ENCODE peak calls at places on chromosomes 1 and 21, in seven cellular contexts. V is ovary; J is CD8-positive, alpha-beta T cell; H is uterus; T is astrocyte of the spinal cord; X is cardiac muscle cell; U is colonic mucosa. K is an unnamed sample.

GRCh38 chr1:85494957-85495266 is 30.0 kb upstream of the DDAH1 start:
- DNase-seq in J (no peak), T (peak), H (peak), U (no peak), X (peak), V (no peak), K (peak)

GRCh38 chr1:151547119-151547899 is 7.2 kb downstream of the TUFT1 start:
- DNase-seq in H (peak), J (no peak), U (peak), V (no peak), T (peak), X (peak), K (peak)

GRCh38 chr1:32454726-32455125 is 10.1 kb upstream of the ZBTB8B start:
- DNase-seq in J (no peak), X (peak), T (no peak), H (no peak), V (no peak), U (no peak), K (no peak)

GRCh38 chr1:32299327-32299726 is 7.4 kb downstream of the HDAC1 start:
- DNase-seq in U (no peak), J (no peak), X (no peak), H (no peak), V (no peak), T (no peak), K (no peak)

GRCh38 chr1:76023669-76024407 is 50.7 kb upstream of the ST6GALNAC3 start:
- DNase-seq in J (no peak), X (peak), H (no peak), V (no peak), U (no peak), T (peak), K (no peak)

GRCh38 chr1:228043281-228043845 is 36.6 kb downstream of the WNT3A start:
- DNase-seq in U (no peak), V (peak), H (no peak), J (no peak), T (no peak), X (no peak), K (no peak)

GRCh38 chr1:231626951-231627614 is 493 bp downstream of the DISC1 start:
- DNase-seq in U (peak), V (no peak), H (peak), X (peak), T (peak), J (peak), K (peak)

GRCh38 chr1:7515896-7516295 is 255.2 kb upstream of the VAMP3 start:
- DNase-seq in X (no peak), H (no peak), U (no peak), T (no peak), J (no peak), V (no peak), K (no peak)

GRCh38 chr1:205979301-205979700 is 23.9 kb downstream of the RAB7B start:
- DNase-seq in V (no peak), J (no peak), X (no peak), U (no peak), T (no peak), H (no peak), K (no peak)

GRCh38 chr21:16976132-16976666 is 536.6 kb upstream of the CXADR start:
- DNase-seq in T (peak), J (no peak), U (no peak), H (no peak), V (no peak), X (no peak), K (no peak)

GRCh38 chr1:201383647-201384405 is 6.3 kb upstream of the TNNT2 start:
- DNase-seq in J (no peak), V (no peak), U (no peak), H (no peak), X (peak), T (peak), K (peak)

GRCh38 chr1:108742268-108742667 is 4.2 kb upstream of the STXBP3 start:
- DNase-seq in T (no peak), U (no peak), X (no peak), V (no peak), H (no peak), J (no peak), K (peak)

GRCh38 chr1:202034683-202035462 is 24.5 kb downstream of the ELF3 start:
- DNase-seq in H (peak), J (no peak), T (peak), V (no peak), U (peak), X (peak), K (peak)

GRCh38 chr1:93595266-93595665 is 86.4 kb downstream of the BCAR3 start:
- DNase-seq in X (peak), U (no peak), J (no peak), H (no peak), V (no peak), T (peak), K (peak)

GRCh38 chr1:244065063-244065788 is 14.1 kb downstream of the ZBTB18 start:
- DNase-seq in X (no peak), T (no peak), U (peak), J (no peak), V (no peak), H (no peak), K (no peak)

GRCh38 chr1:21804536-21804935 is 7.5 kb upstream of the LDLRAD2 start:
- DNase-seq in V (no peak), T (no peak), H (no peak), X (no peak), U (no peak), J (no peak), K (no peak)

GRCh38 chr1:217311766-217312165 is 319.1 kb downstream of the GPATCH2 start:
- DNase-seq in J (no peak), X (peak), V (no peak), U (no peak), H (no peak), T (no peak), K (peak)

GRCh38 chr1:193634470-193634869 is 448.1 kb upstream of the B3GALT2 start:
- DNase-seq in V (no peak), H (no peak), X (peak), J (no peak), U (no peak), T (no peak), K (no peak)

GRCh38 chr1:171226757-171227370 is 21.4 kb upstream of the FMO1 start:
- DNase-seq in X (peak), J (no peak), V (peak), U (peak), T (peak), H (peak), K (peak)

GRCh38 chr1:26049531-26050254 is 3.8 kb upstream of the SLC30A2 start:
- DNase-seq in V (no peak), J (no peak), H (no peak), U (peak), T (no peak), X (no peak), K (peak)

GRCh38 chr1:67749844-67750689 is 65.1 kb downstream of the GADD45A start:
- DNase-seq in T (peak), J (no peak), H (peak), U (no peak), V (no peak), X (peak), K (peak)

GRCh38 chr1:7591565-7591964 is 179.5 kb upstream of the VAMP3 start:
- DNase-seq in V (no peak), X (no peak), U (no peak), J (no peak), T (no peak), H (no peak), K (no peak)

GRCh38 chr1:226711976-226712778 is 26.9 kb downstream of the ITPKB start:
- DNase-seq in U (no peak), T (no peak), J (peak), H (no peak), X (no peak), V (no peak), K (no peak)

GRCh38 chr1:84571150-84571535 is 3.1 kb downstream of the CTBS start:
- DNase-seq in T (peak), J (no peak), V (no peak), X (peak), U (no peak), H (no peak), K (no peak)

GRCh38 chr1:21534674-21535378 is 25.6 kb downstream of the ALPL start:
- DNase-seq in T (peak), V (no peak), U (peak), X (peak), H (no peak), J (no peak), K (peak)

GRCh38 chr1:228041316-228041715 is 34.5 kb downstream of the WNT3A start:
- DNase-seq in V (peak), X (no peak), T (no peak), J (no peak), U (no peak), H (no peak), K (no peak)

GRCh38 chr1:41622859-41623732 is 138.6 kb upstream of the EDN2 start:
- DNase-seq in V (no peak), J (no peak), H (no peak), X (peak), T (no peak), U (no peak), K (no peak)

GRCh38 chr1:85200870-85201339 is at the start of gene SYDE2:
- DNase-seq in H (peak), J (peak), V (peak), T (peak), U (peak), X (peak), K (peak)

GRCh38 chr1:87034351-87034750 is 119.9 kb downstream of the HS2ST1 start:
- DNase-seq in J (no peak), V (no peak), U (no peak), X (no peak), T (no peak), H (no peak), K (no peak)

GRCh38 chr1:77834771-77835334 is 53.6 kb upstream of the NEXN start:
- DNase-seq in V (no peak), U (peak), J (no peak), T (peak), X (peak), H (peak), K (peak)

GRCh38 chr21:41894922-41895557 is 15.9 kb upstream of the PRDM15 start:
- DNase-seq in H (no peak), V (no peak), X (peak), U (no peak), T (peak), J (no peak), K (peak)

GRCh38 chr1:212162635-212163034 is 122.6 kb upstream of the PPP2R5A start:
- DNase-seq in U (no peak), H (peak), J (peak), V (peak), T (peak), X (peak), K (peak)

GRCh38 chr1:222654849-222655248 is 37.0 kb downstream of the MIA3 start:
- DNase-seq in H (no peak), U (peak), V (no peak), J (peak), X (peak), T (peak), K (peak)

GRCh38 chr1:201142854-201143725 is 11.2 kb downstream of the TMEM9 start:
- DNase-seq in H (no peak), T (no peak), J (no peak), U (no peak), X (no peak), V (no peak), K (peak)

GRCh38 chr1:233834609-233835008 is 69.9 kb upstream of the SLC35F3 start:
- DNase-seq in H (no peak), J (no peak), T (no peak), U (no peak), V (no peak), X (no peak), K (no peak)

GRCh38 chr1:116226017-116226416 is 114.8 kb downstream of the MAB21L3 start:
- DNase-seq in T (no peak), U (no peak), X (no peak), J (no peak), V (no peak), H (no peak), K (no peak)

GRCh38 chr1:92839442-92839841 is 7.6 kb downstream of the RPL5 start:
- DNase-seq in U (no peak), V (no peak), X (no peak), J (no peak), H (no peak), T (no peak), K (no peak)

GRCh38 chr1:215282557-215282956 is 200.0 kb downstream of the KCNK2 start:
- DNase-seq in J (no peak), X (no peak), T (peak), V (no peak), U (no peak), H (no peak), K (no peak)

GRCh38 chr21:37072239-37072987 is 458 bp downstream of the PIGP start:
- DNase-seq in V (no peak), X (no peak), J (peak), T (peak), H (no peak), U (peak), K (peak)

GRCh38 chr1:30684881-30685795 is 38.2 kb downstream of the MATN1 start:
- DNase-seq in X (no peak), J (peak), V (no peak), U (peak), T (no peak), H (peak), K (no peak)
- TF ChIP-seq CTCF in X (no peak), J (no peak), V (no peak), U (peak), T (no peak), H (no peak), K (no peak)

DNA sequence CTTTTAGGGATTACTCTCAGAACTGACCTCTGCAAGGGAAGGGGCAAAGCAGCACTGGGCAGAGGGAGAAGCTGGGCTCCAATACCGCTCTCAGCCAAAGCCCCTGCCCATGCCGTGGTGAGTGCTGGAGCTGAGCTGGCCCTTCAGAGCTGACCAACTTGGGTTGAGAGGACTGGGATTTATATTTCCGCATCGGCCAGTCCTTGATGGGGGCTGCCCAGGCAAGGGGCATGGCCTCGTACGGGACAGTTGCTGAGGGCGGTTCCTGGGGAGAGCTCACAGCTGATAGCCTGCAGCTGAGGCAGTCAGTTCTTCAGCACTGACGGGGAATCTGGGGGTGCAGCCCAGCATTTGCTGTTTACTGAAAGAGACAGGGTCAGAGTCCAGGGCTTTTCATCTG is 8.0 kb downstream of the HUNK start:
- DNase-seq in U (no peak), T (no peak), V (no peak), H (no peak), X (no peak), J (no peak), K (no peak)
- H3K4me3 ChIP-seq in U (no peak), T (no peak), V (no peak), H (no peak), X (no peak), J (no peak), K (no peak)

GRCh38 chr1:57079454-57080157 is 113.8 kb upstream of the C8B start:
- DNase-seq in H (no peak), J (no peak), V (no peak), X (no peak), U (no peak), T (no peak), K (no peak)
- TF ChIP-seq CTCF in H (no peak), J (no peak), V (no peak), X (peak), U (no peak), T (peak), K (no peak)

GRCh38 chr1:20367626-20368025 is 77.0 kb downstream of the VWA5B1 start:
- DNase-seq in X (no peak), H (no peak), T (no peak), J (no peak), U (no peak), V (no peak), K (no peak)
- H3K4me3 ChIP-seq in X (no peak), H (no peak), T (no peak), J (no peak), U (no peak), V (no peak), K (no peak)

GRCh38 chr1:190373705-190374336 is 103.8 kb downstream of the BRINP3 start:
- DNase-seq in X (peak), T (peak), V (no peak), H (no peak), U (no peak), J (no peak), K (no peak)
- TF ChIP-seq CTCF in X (peak), T (peak), V (no peak), H (no peak), U (peak), J (no peak), K (no peak)

GRCh38 chr1:2235300-2235998 is 7.3 kb downstream of the SKI start:
- DNase-seq in H (no peak), T (no peak), X (no peak), U (no peak), J (no peak), V (no peak), K (no peak)

GRCh38 chr1:2237773-2238172 is 9.7 kb downstream of the SKI start:
- DNase-seq in J (no peak), X (no peak), U (no peak), V (no peak), H (no peak), T (no peak), K (no peak)

GRCh38 chr1:2238361-2239055 is 10.4 kb downstream of the SKI start:
- DNase-seq in V (no peak), U (no peak), T (no peak), H (no peak), J (no peak), X (no peak), K (no peak)

GRCh38 chr1:2234762-2235113 is 6.6 kb downstream of the SKI start:
- DNase-seq in V (no peak), X (no peak), T (no peak), U (no peak), J (no peak), H (peak), K (no peak)

GRCh38 chr1:2236695-2237677 is 8.9 kb downstream of the SKI start:
- DNase-seq in J (no peak), V (no peak), X (no peak), T (no peak), U (no peak), H (no peak), K (no peak)
- H3K4me3 ChIP-seq in J (peak), V (no peak), X (no peak), T (no peak), U (no peak), H (no peak), K (no peak)